ENCODE peak calls at places on chromosomes 2 and 18, in eight cellular contexts. H is activated T-cell treated with anti-CD3 and anti-CD28 coated beads for 48 hours; N is kidney epithelial cell; U is 8988T; L is fibroblast of the conjunctiva; R is dorsolateral prefrontal cortex; P is activated naive CD4-positive, alpha-beta T cell; W is neuronal stem cell. F is an unnamed sample.
A peak's percentile ranks its signal among the peaks of the same experiment; 100 is the strongest.

GRCh38 chr2:74317696-74318095 is 25.5 kb downstream of the SLC4A5 start:
- DNase-seq in R (no peak), N (no peak), L (no peak), W (no peak), P (no peak), H (no peak), U (no peak), F (no peak)

GRCh38 chr2:199757466-199757865 is 93.5 kb downstream of the FTCDNL1 start:
- DNase-seq in H (no peak), W (no peak), L (peak; percentile 18), R (peak; percentile 91), P (no peak), N (no peak), U (no peak), F (no peak)

GRCh38 chr18:3623769-3624545 is 174.0 kb downstream of the TGIF1 start:
- DNase-seq in L (peak; percentile 78), R (peak; percentile 58), P (no peak), W (peak; percentile 83), U (peak; percentile 34), H (no peak), N (peak; percentile 97), F (peak; percentile 45)

GRCh38 chr2:49251766-49252165 is 97.5 kb upstream of the FSHR start:
- DNase-seq in U (no peak), P (no peak), R (no peak), H (no peak), W (no peak), L (no peak), N (peak; percentile 12), F (no peak)

GRCh38 chr18:5294618-5295230 is 802 bp downstream of the ZBTB14 start:
- DNase-seq in U (no peak), N (no peak), R (peak; percentile 35), H (peak; percentile 35), L (peak; percentile 9), W (peak; percentile 54), P (peak; percentile 22), F (no peak)

GRCh38 chr2:12488365-12488972 is 228.3 kb upstream of the TRIB2 start:
- DNase-seq in U (no peak), R (no peak), W (no peak), P (no peak), L (no peak), H (no peak), N (no peak), F (no peak)

GRCh38 chr2:6723865-6724571 is 141.7 kb downstream of the CMPK2 start:
- DNase-seq in H (no peak), R (no peak), N (no peak), W (no peak), L (no peak), U (no peak), P (no peak), F (no peak)

GRCh38 chr2:173931751-173932150 is 33.4 kb downstream of the SP3 start:
- DNase-seq in P (no peak), H (no peak), U (no peak), L (no peak), N (no peak), R (no peak), W (no peak), F (no peak)

GRCh38 chr2:48448274-48449061 is 81.5 kb upstream of the STON1 start:
- DNase-seq in R (no peak), L (peak; percentile 52), H (no peak), W (no peak), P (no peak), U (no peak), N (no peak), F (no peak)

GRCh38 chr2:197219636-197220035 is 90.9 kb downstream of the ANKRD44 start:
- DNase-seq in U (no peak), L (peak; percentile 23), W (no peak), N (no peak), R (no peak), H (no peak), P (no peak), F (no peak)

GRCh38 chr2:190184460-190184859 is 121.9 kb upstream of the MSTN start:
- DNase-seq in P (no peak), H (no peak), U (no peak), W (no peak), L (no peak), N (no peak), R (no peak), F (no peak)

GRCh38 chr18:27414691-27415090 is 229.6 kb upstream of the CHST9 start:
- DNase-seq in R (no peak), P (no peak), W (no peak), H (no peak), L (no peak), U (no peak), N (no peak), F (no peak)

GRCh38 chr2:206213514-206213845 is 53.8 kb downstream of the EEF1B2 start:
- DNase-seq in N (no peak), R (no peak), W (no peak), U (no peak), P (no peak), H (no peak), L (peak; percentile 77), F (no peak)

GRCh38 chr2:85971369-85971768 is 82.6 kb upstream of the ST3GAL5 start:
- DNase-seq in N (no peak), H (no peak), R (no peak), U (no peak), L (no peak), W (no peak), P (no peak), F (no peak)

GRCh38 chr18:37452697-37453385 is 112.8 kb downstream of the CELF4 start:
- DNase-seq in W (no peak), N (no peak), P (no peak), U (no peak), R (no peak), L (no peak), H (no peak), F (no peak)

GRCh38 chr2:86622409-86622877 is 1.2 kb downstream of the RNF103 start:
- DNase-seq in P (no peak), W (peak; percentile 14), N (no peak), L (no peak), R (no peak), H (no peak), U (no peak), F (no peak)

GRCh38 chr2:12008425-12009061 is 262.1 kb downstream of the LPIN1 start:
- DNase-seq in N (no peak), U (no peak), R (no peak), L (no peak), H (no peak), P (no peak), W (no peak), F (no peak)

GRCh38 chr18:42064109-42064508 is 109.1 kb downstream of the PIK3C3 start:
- DNase-seq in R (no peak), H (no peak), L (no peak), N (no peak), W (no peak), P (no peak), U (no peak), F (no peak)

GRCh38 chr2:42270757-42271156 is 90.3 kb downstream of the COX7A2L start:
- DNase-seq in U (no peak), H (no peak), W (no peak), L (no peak), R (no peak), P (no peak), N (no peak), F (no peak)

GRCh38 chr2:19256239-19256638 is 102.2 kb downstream of the OSR1 start:
- DNase-seq in R (no peak), L (peak; percentile 70), N (peak; percentile 21), H (no peak), U (no peak), P (no peak), W (no peak), F (no peak)

GRCh38 chr18:41096504-41096903 is 858.5 kb upstream of the PIK3C3 start:
- DNase-seq in U (no peak), R (no peak), P (no peak), H (no peak), W (peak; percentile 2), N (no peak), L (no peak), F (no peak)

GRCh38 chr2:101273045-101273444 is 20.4 kb downstream of the CNOT11 start:
- DNase-seq in H (no peak), L (no peak), N (no peak), R (no peak), P (no peak), U (no peak), W (no peak), F (no peak)

GRCh38 chr18:75923169-75923568 is 495.7 kb upstream of the SMIM21 start:
- DNase-seq in H (no peak), W (no peak), L (peak; percentile 69), P (no peak), N (no peak), R (peak; percentile 78), U (no peak), F (no peak)

GRCh38 chr2:109255594-109255993 is 126.6 kb downstream of the SH3RF3 start:
- DNase-seq in W (no peak), P (no peak), L (no peak), N (no peak), U (no peak), R (no peak), H (no peak), F (no peak)

GRCh38 chr2:25543939-25544338 is 129.4 kb downstream of the DTNB start:
- DNase-seq in W (no peak), R (no peak), L (no peak), H (no peak), P (no peak), U (no peak), N (no peak), F (no peak)

GRCh38 chr2:231884438-231885140 is 41.6 kb downstream of the NPPC start:
- DNase-seq in N (no peak), L (no peak), R (no peak), U (no peak), W (no peak), H (no peak), P (no peak), F (no peak)

GRCh38 chr2:3237501-3237889 is 140.1 kb downstream of the EIPR1 start:
- DNase-seq in L (no peak), W (no peak), R (no peak), U (no peak), N (no peak), H (no peak), P (no peak), F (no peak)

GRCh38 chr2:238702691-238703415 is 145.0 kb upstream of the TWIST2 start:
- DNase-seq in N (no peak), W (no peak), R (no peak), L (no peak), H (no peak), U (no peak), P (no peak), F (no peak)

GRCh38 chr2:104289646-104290565 is 564.0 kb upstream of the POU3F3 start:
- DNase-seq in H (no peak), P (no peak), L (no peak), N (peak; percentile 19), W (no peak), R (no peak), U (no peak), F (no peak)

GRCh38 chr2:201108341-201108740 is 7.6 kb upstream of the CFLAR start:
- DNase-seq in W (no peak), N (no peak), H (no peak), L (no peak), R (no peak), P (no peak), U (no peak), F (no peak)

GRCh38 chr2:191202881-191203397 is 42.3 kb upstream of the MYO1B start:
- DNase-seq in R (peak; percentile 34), W (no peak), P (no peak), N (no peak), L (no peak), H (no peak), U (no peak), F (no peak)

GRCh38 chr2:182649316-182649715 is 66.7 kb upstream of the DNAJC10 start:
- DNase-seq in N (no peak), U (no peak), H (no peak), R (no peak), P (no peak), W (peak; percentile 12), L (peak; percentile 17), F (no peak)

GRCh38 chr2:159904565-159905281 is 106.7 kb upstream of the CD302 start:
- DNase-seq in H (peak; percentile 82), P (peak; percentile 48), U (peak; percentile 63), R (peak; percentile 37), W (no peak), L (no peak), N (no peak), F (no peak)

GRCh38 chr2:197306691-197307030 is 3.9 kb downstream of the ANKRD44 start:
- DNase-seq in W (no peak), N (no peak), H (no peak), L (no peak), U (no peak), R (peak; percentile 72), P (no peak), F (no peak)